ENCODE peak calls at places on chromosome 15, in ten cellular contexts. W, E, G, O, T, F, A, I, S and C are unnamed samples.

GRCh38 chr15:76234337-76234889 is 76.9 kb downstream of the ETFA start:
- DNase-seq in A (no peak), I (no peak), W (no peak), S (no peak), T (no peak), O (no peak), E (no peak), F (no peak), G (no peak), C (no peak)

GRCh38 chr15:66704019-66704782 is 2.2 kb downstream of the SMAD6 start:
- DNase-seq in S (no peak), O (no peak), E (no peak), I (no peak), T (no peak), W (no peak), F (no peak), A (no peak), G (no peak), C (no peak)

GRCh38 chr15:73617910-73618309 is 15.3 kb downstream of the NPTN start:
- DNase-seq in W (no peak), E (no peak), G (no peak), A (no peak), S (no peak), O (no peak), T (no peak), I (no peak), F (no peak), C (no peak)

GRCh38 chr15:31106495-31107300 is 5.2 kb upstream of the TRPM1 start:
- DNase-seq in S (no peak), F (no peak), G (no peak), I (no peak), O (no peak), E (no peak), W (no peak), A (no peak), T (no peak), C (no peak)

GRCh38 chr15:98713585-98714001 is 65.3 kb downstream of the IGF1R start:
- DNase-seq in G (no peak), A (no peak), W (no peak), T (no peak), F (peak; percentile 80), E (no peak), S (no peak), O (no peak), I (no peak), C (no peak)

GRCh38 chr15:78422571-78423340 is 15.3 kb upstream of the IREB2 start:
- DNase-seq in E (no peak), O (no peak), W (peak; percentile 71), F (peak; percentile 68), T (peak; percentile 40), I (peak; percentile 57), G (peak; percentile 42), A (peak; percentile 61), S (peak; percentile 74), C (peak; percentile 81)

GRCh38 chr15:49044761-49045571 is 1.3 kb downstream of the SECISBP2L start:
- DNase-seq in A (no peak), W (peak; percentile 21), G (no peak), T (no peak), S (no peak), E (no peak), I (no peak), F (no peak), O (no peak), C (no peak)

GRCh38 chr15:90401499-90401898 is 13.5 kb downstream of the IQGAP1 start:
- DNase-seq in W (no peak), I (no peak), O (no peak), F (no peak), E (no peak), G (no peak), T (no peak), A (no peak), S (no peak), C (no peak)

GRCh38 chr15:53059273-53060043 is 269.3 kb upstream of the ONECUT1 start:
- DNase-seq in E (no peak), I (no peak), F (no peak), T (no peak), S (no peak), W (no peak), A (no peak), G (no peak), O (no peak), C (no peak)

GRCh38 chr15:79475312-79475711 is 43.2 kb downstream of the MINAR1 start:
- DNase-seq in F (no peak), T (no peak), A (no peak), O (no peak), G (no peak), I (no peak), W (peak; percentile 63), E (no peak), S (no peak), C (no peak)

GRCh38 chr15:79675982-79676381 is 220.8 kb downstream of the MTHFS start:
- DNase-seq in G (no peak), E (no peak), F (no peak), I (no peak), W (peak; percentile 21), T (no peak), O (no peak), S (no peak), A (no peak), C (no peak)

GRCh38 chr15:67850995-67851535 is 11.2 kb upstream of the RNU6-1 start:
- DNase-seq in W (peak; percentile 65), A (no peak), O (no peak), S (no peak), T (no peak), I (no peak), F (no peak), E (no peak), G (no peak), C (peak; percentile 75)

GRCh38 chr15:31163769-31164572 is 62.4 kb upstream of the TRPM1 start:
- DNase-seq in E (no peak), G (no peak), W (no peak), I (no peak), S (no peak), A (no peak), O (no peak), F (no peak), T (no peak), C (no peak)

GRCh38 chr15:76823903-76824302 is 81.2 kb downstream of the SCAPER start:
- DNase-seq in G (no peak), F (no peak), S (no peak), T (no peak), E (no peak), W (no peak), O (no peak), I (no peak), A (no peak), C (no peak)

GRCh38 chr15:68528891-68529290 is 49.9 kb upstream of the CORO2B start:
- DNase-seq in W (peak; percentile 77), A (no peak), E (no peak), G (no peak), I (no peak), S (no peak), O (no peak), T (no peak), F (peak; percentile 54), C (no peak)

GRCh38 chr15:90342655-90343054 is 9.4 kb upstream of the ZNF774 start:
- DNase-seq in A (no peak), W (no peak), O (no peak), I (no peak), T (no peak), E (no peak), S (no peak), G (no peak), F (peak; percentile 50), C (no peak)

GRCh38 chr15:79970921-79971434 is at the start of gene BCL2A1:
- DNase-seq in W (peak; percentile 96), O (peak; percentile 21), I (no peak), A (peak; percentile 82), S (peak; percentile 40), G (no peak), F (peak; percentile 55), E (no peak), T (no peak), C (no peak)

GRCh38 chr15:76961277-76962010 is 29.9 kb downstream of the RCN2 start:
- DNase-seq in E (no peak), F (no peak), O (no peak), G (no peak), T (no peak), S (no peak), A (no peak), W (no peak), I (no peak), C (no peak)

GRCh38 chr15:67097893-67098740 is 32.7 kb downstream of the SMAD3 start:
- DNase-seq in E (peak; percentile 31), I (no peak), W (peak; percentile 81), O (peak; percentile 92), G (no peak), A (peak; percentile 73), S (no peak), T (no peak), F (peak; percentile 81), C (peak; percentile 80)

GRCh38 chr15:51104512-51104911 is 9.8 kb upstream of the TNFAIP8L3 start:
- DNase-seq in A (no peak), E (no peak), I (no peak), O (no peak), S (no peak), F (no peak), G (no peak), W (peak; percentile 95), T (no peak), C (peak; percentile 87)

GRCh38 chr15:45773149-45773548 is 138.3 kb downstream of the SQOR start:
- DNase-seq in O (no peak), I (no peak), G (no peak), S (no peak), A (no peak), E (no peak), W (peak; percentile 23), T (no peak), F (no peak), C (no peak)

GRCh38 chr15:76903251-76903681 is 1.9 kb downstream of the SCAPER start:
- DNase-seq in O (no peak), A (no peak), I (peak; percentile 4), F (peak; percentile 46), W (peak; percentile 58), T (no peak), S (peak; percentile 12), E (no peak), G (no peak), C (no peak)

GRCh38 chr15:91528811-91529210 is 324.7 kb upstream of the SLCO3A1 start:
- DNase-seq in G (no peak), A (no peak), F (no peak), S (no peak), T (no peak), I (peak; percentile 79), E (no peak), O (no peak), W (no peak), C (no peak)

GRCh38 chr15:63277893-63278505 is 594 bp downstream of the APH1B start:
- DNase-seq in W (no peak), F (no peak), E (no peak), S (no peak), I (no peak), T (no peak), A (peak; percentile 49), O (no peak), G (no peak), C (peak; percentile 70)

GRCh38 chr15:101348015-101348414 is 53.0 kb upstream of the SNRPA1 start:
- DNase-seq in I (no peak), A (no peak), T (no peak), S (no peak), E (no peak), W (no peak), G (no peak), O (no peak), F (no peak), C (no peak)

GRCh38 chr15:36278219-36278618 is 301.2 kb upstream of the CDIN1 start:
- DNase-seq in F (no peak), T (no peak), G (no peak), W (peak; percentile 47), I (no peak), A (no peak), O (no peak), E (no peak), S (no peak), C (no peak)

GRCh38 chr15:85625856-85626255 is 168.9 kb downstream of the KLHL25 start:
- DNase-seq in A (peak; percentile 68), E (no peak), T (no peak), O (no peak), G (no peak), W (peak; percentile 60), F (peak; percentile 74), S (no peak), I (no peak), C (no peak)

GRCh38 chr15:96243701-96244100 is 86.8 kb upstream of the NR2F2 start:
- DNase-seq in T (no peak), F (no peak), A (no peak), E (no peak), S (no peak), O (no peak), W (no peak), G (no peak), I (no peak), C (no peak)